ENCODE peak calls at places on chromosomes 13 and 19, in eight cellular contexts. D, Q, R, Y, W, O, J and G are unnamed samples.

GRCh38 chr19:11535792-11536595 is 2.7 kb upstream of the CNN1 start:
- DNase-seq in O (peak; percentile 58), R (peak; percentile 89), Y (peak; percentile 92), Q (peak; percentile 97), W (peak; percentile 98), J (peak; percentile 93), D (peak; percentile 95), G (peak; percentile 72)

GRCh38 chr13:36571444-36571843 is 102.4 kb upstream of the SERTM1 start:
- DNase-seq in O (no peak), W (no peak), D (no peak), R (no peak), Q (no peak), Y (no peak), J (no peak), G (no peak)

GRCh38 chr13:113566227-113566561 is 18.4 kb upstream of the TFDP1 start:
- DNase-seq in Y (no peak), R (no peak), J (no peak), O (no peak), Q (no peak), W (no peak), D (no peak), G (no peak)

GRCh38 chr13:95643471-95643813 is 1.1 kb downstream of the DZIP1 start:
- DNase-seq in J (no peak), Q (peak; percentile 53), D (no peak), W (peak; percentile 37), O (no peak), Y (no peak), R (peak; percentile 58), G (no peak)

GRCh38 chr13:29901714-29902631 is 51.6 kb upstream of the UBL3 start:
- DNase-seq in R (peak; percentile 95), Y (peak; percentile 33), Q (no peak), W (no peak), J (peak; percentile 49), D (no peak), O (peak; percentile 47), G (peak; percentile 42)

GRCh38 chr19:1591421-1592022 is 1.1 kb downstream of the MBD3 start:
- DNase-seq in J (no peak), O (no peak), Y (peak; percentile 40), W (peak; percentile 32), Q (peak; percentile 65), D (no peak), R (peak; percentile 32), G (peak; percentile 14)

GRCh38 chr19:5926641-5927438 is 12.8 kb downstream of the CAPS start:
- DNase-seq in Q (no peak), W (no peak), R (peak; percentile 94), Y (no peak), O (no peak), D (peak; percentile 81), J (peak; percentile 33), G (no peak)

GRCh38 chr13:22848539-22849052 is 332.2 kb upstream of the SGCG start:
- DNase-seq in J (no peak), W (no peak), O (no peak), Y (peak; percentile 13), D (no peak), Q (peak; percentile 71), R (no peak), G (no peak)

GRCh38 chr19:8665468-8666213 is 33.0 kb downstream of the ACTL9 start:
- DNase-seq in D (no peak), J (no peak), O (peak; percentile 29), R (no peak), Y (no peak), Q (no peak), W (no peak), G (no peak)

GRCh38 chr13:42422681-42423080 is 150.7 kb downstream of the AKAP11 start:
- DNase-seq in D (no peak), W (no peak), R (no peak), Y (no peak), Q (no peak), O (no peak), J (no peak), G (no peak)

GRCh38 chr13:30395192-30396158 is 26.8 kb upstream of the UBE2L5 start:
- DNase-seq in D (peak; percentile 97), J (peak; percentile 96), Y (peak; percentile 96), Q (peak; percentile 40), O (peak; percentile 86), R (peak; percentile 94), W (peak; percentile 28), G (peak; percentile 91)

GRCh38 chr13:24038846-24039330 is 121.6 kb upstream of the SPATA13 start:
- DNase-seq in Q (no peak), W (no peak), D (no peak), J (peak; percentile 16), Y (peak; percentile 42), R (peak; percentile 72), O (no peak), G (no peak)

DNA sequence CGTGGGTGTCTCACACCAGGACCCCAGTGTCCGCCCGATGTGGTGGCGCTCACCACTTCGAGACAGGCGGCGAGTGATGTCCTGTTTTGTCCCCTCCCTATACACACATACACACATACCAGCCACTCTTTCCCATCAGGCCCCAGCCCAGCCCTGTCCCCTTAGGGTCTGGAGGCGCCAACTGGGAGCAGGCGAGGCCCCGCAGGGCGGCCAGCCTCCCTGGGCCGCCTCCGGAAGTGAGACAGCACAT is 38.1 kb upstream of the NANOS3 start:
- DNase-seq in R (no peak), Y (peak; percentile 76), O (no peak), Q (no peak), D (no peak), W (no peak), J (no peak), G (no peak)
- H3K4me3 ChIP-seq in R (peak overlapping the region; percentile 98), Y (no peak overlapping the region), O (no peak overlapping the region), Q (no peak overlapping the region), D (peak overlapping the region; percentile 97), W (no peak overlapping the region), J (peak overlapping the region; percentile 82), G (peak overlapping the region; percentile 59)

DNA sequence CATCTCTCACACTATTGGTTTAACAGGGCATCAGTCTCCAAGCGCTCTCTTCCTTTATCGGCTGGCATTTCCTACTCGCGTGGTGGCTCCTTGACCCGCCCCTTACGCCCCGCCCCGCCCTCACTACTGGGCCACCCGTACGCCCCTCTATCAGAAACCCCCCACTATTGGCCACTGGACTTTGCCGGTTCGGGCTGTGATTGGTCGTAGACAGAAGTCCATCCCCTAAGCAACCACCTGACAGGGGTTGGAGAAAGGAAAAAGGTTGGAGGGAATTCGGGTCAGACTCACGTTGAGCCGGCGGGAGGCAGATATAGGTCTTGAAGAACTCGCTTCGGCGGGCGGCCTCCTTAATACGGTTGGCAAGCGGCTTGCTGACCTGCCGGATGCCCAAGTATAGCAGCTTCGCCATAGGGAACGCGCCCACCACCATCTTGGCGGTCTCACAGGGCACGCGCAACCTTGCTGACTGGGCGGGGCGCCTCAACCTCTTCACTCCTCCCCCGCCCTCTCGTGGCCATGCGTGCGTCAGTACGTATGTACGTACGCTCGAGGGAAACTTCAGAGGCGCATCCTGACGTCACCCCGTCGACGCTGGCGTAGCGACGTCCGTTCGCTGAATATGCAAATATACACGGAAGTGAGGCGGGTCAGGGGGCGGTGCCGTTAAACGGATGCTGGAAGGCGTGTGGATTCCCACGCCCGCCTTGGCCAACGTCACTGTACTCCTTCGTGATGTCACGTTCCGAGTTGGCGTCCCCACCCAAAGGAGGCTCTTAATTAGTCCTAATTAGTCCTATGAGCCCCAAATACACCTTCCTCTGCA is at the start of gene OPA3:
- DNase-seq in D (peak; percentile 100), O (peak; percentile 100), W (peak; percentile 100), Y (peak; percentile 100), R (peak; percentile 100), Q (peak; percentile 100), J (peak; percentile 100), G (peak; percentile 99)
- H3K4me1 ChIP-seq in D (no peaks in the 10 kb centered on the region), O (peaks cover 19% of the 10 kb centered on the region), W (peaks cover 3% of the 10 kb centered on the region), Y (peaks cover 13% of the 10 kb centered on the region), R (peaks cover 5% of the 10 kb centered on the region), Q (no peaks in the 10 kb centered on the region), J (peaks cover 15% of the 10 kb centered on the region), G (peaks cover 13% of the 10 kb centered on the region)

GRCh38 chr13:19664481-19665230 is 31.2 kb downstream of the MPHOSPH8 start:
- DNase-seq in R (no peak), Q (no peak), D (no peak), W (no peak), J (no peak), O (no peak), Y (no peak), G (no peak)

GRCh38 chr13:19668778-19669177 is 35.3 kb downstream of the MPHOSPH8 start:
- DNase-seq in Y (no peak), Q (no peak), D (no peak), W (no peak), J (no peak), R (no peak), O (no peak), G (no peak)

GRCh38 chr13:19663416-19663979 is 30.0 kb downstream of the MPHOSPH8 start:
- DNase-seq in W (no peak), R (no peak), Q (no peak), Y (no peak), D (no peak), O (no peak), J (no peak), G (no peak)

GRCh38 chr13:19661561-19661960 is 28.1 kb downstream of the MPHOSPH8 start:
- DNase-seq in J (no peak), W (no peak), R (no peak), Y (no peak), O (no peak), Q (no peak), D (no peak), G (no peak)

DNA sequence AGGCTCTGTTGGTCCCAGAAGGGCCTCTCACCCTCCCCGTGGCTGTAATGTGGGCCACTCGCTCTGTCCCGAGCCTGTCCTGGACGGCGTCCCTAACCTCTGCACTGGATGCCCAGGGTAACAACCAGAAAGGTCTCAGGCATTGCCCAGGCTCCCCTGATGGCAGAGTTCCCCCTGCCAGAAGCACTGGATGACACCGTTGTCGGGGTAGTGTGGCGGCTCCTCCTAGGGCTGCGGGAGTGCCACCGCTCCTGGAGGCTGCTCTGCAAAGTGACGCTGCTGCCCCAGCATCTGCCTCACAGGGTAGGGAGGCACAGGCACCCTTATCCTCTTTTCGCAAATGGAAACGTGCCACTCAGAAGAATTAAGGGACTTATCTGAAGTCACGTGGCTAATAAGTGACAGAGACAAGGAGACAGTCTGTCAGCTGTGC is 32.0 kb downstream of the MPHOSPH8 start:
- DNase-seq in Q (no peak), J (no peak), O (no peak), Y (no peak), D (no peak), R (no peak), W (no peak), G (no peak)
- H3K27ac ChIP-seq in Q (peak overlapping the region; percentile 63), J (no peak overlapping the region), O (no peak overlapping the region), Y (no peak overlapping the region), D (no peak overlapping the region), R (no peak overlapping the region), W (peak overlapping the region; percentile 51), G (no peak overlapping the region)

DNA sequence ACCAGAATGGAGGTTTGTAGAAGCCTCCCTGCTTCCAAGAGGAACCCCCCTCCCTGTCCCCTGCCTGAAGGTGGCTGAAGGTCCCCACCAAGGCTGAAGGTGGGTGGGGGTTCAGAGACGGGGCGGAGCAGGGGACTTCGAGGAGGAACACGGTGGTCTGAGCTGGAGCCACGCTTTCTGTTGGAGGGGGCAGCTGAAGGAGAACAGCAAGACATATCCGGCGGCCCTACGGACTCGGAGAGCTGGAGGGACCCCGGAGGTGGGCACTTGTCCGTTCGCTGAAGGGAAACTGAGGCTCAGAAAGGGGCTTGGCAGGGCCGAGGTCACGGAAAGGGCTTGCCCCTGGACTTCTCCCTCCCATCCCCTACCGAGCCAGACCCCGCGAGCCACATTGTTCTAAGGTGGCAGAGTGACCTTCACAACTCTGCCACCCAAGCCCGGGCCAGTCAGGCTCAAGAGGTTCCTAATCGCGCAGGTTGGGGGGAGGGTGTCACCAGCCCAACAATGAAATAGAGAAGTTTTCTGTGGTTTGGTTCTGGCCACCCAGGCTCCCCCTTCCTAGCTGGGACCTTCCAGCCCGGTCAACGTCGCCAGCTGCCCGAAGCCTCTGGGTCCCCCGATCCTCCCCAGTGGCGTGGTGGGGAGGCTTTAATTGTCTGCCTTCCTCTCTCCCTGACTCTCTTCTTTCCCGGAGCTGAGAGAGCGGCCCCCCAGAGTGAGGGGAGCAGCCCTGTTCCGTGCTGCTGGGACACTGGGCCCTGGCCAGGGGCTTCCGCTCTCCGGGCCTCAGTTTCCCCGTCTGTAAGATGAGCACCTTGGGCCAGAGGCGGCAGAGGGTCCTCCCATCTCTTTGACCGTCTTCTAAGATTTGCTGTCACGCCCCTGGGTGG is 15.5 kb upstream of the KCNN1 start:
- DNase-seq in R (no peak), D (no peak), Q (peak; percentile 43), Y (no peak), O (no peak), J (no peak), W (peak; percentile 53), G (no peak)
- H3K4me3 ChIP-seq in R (no peak overlapping the region), D (no peak overlapping the region), Q (peak overlapping the region; percentile 43), Y (no peak overlapping the region), O (no peak overlapping the region), J (no peak overlapping the region), W (peak overlapping the region; percentile 37), G (no peak overlapping the region)